ENCODE peak calls at places on chromosomes 6 and 20, in six cellular contexts. R is tibial artery, I is NCI-H1930, P is kidney epithelial cell, N is kidney glomerular epithelial cell, U is GM13977. L is an unnamed sample.

GRCh38 chr20:20497242-20497985 is 129.5 kb downstream of the INSM1 start:
- DNase-seq in P (no peak), I (no peak), N (no peak), R (no peak), U (no peak), L (no peak)

GRCh38 chr6:156977527-156978291 is 200.5 kb downstream of the ARID1B start:
- DNase-seq in P (no peak), I (no peak), R (no peak), N (no peak), U (no peak), L (no peak)

GRCh38 chr20:12289476-12289875 is 371.8 kb downstream of the BTBD3 start:
- DNase-seq in P (no peak), U (no peak), R (no peak), N (no peak), I (no peak), L (no peak)

GRCh38 chr6:99882151-99882702 is 111.8 kb downstream of the MCHR2 start:
- DNase-seq in I (no peak), U (no peak), P (no peak), N (no peak), R (no peak), L (no peak)

GRCh38 chr6:41469951-41470340 is 76.2 kb upstream of the FOXP4 start:
- DNase-seq in I (no peak), U (peak), R (no peak), P (no peak), N (no peak), L (no peak)

GRCh38 chr6:136927313-136927712 is 5.2 kb downstream of the SLC35D3 start:
- DNase-seq in R (no peak), U (peak), N (no peak), P (no peak), I (no peak), L (no peak)

GRCh38 chr20:22579119-22579427 is 5.3 kb downstream of the FOXA2 start:
- DNase-seq in P (no peak), N (no peak), R (no peak), U (no peak), I (no peak), L (no peak)

GRCh38 chr6:44056392-44057237 is 70.6 kb downstream of the MRPL14 start:
- DNase-seq in N (no peak), U (no peak), R (no peak), I (no peak), P (no peak), L (peak)

GRCh38 chr6:169326067-169326799 is 72.6 kb upstream of the THBS2 start:
- DNase-seq in N (no peak), R (no peak), U (no peak), P (no peak), I (peak), L (no peak)

GRCh38 chr6:104682722-104683643 is 176.7 kb downstream of the HACE1 start:
- DNase-seq in R (no peak), I (no peak), N (peak), P (no peak), U (peak), L (no peak)

GRCh38 chr20:19566226-19566960 is 191.7 kb upstream of the RIN2 start:
- DNase-seq in N (peak), U (no peak), P (peak), I (no peak), R (no peak), L (no peak)

L was measured in retinal pigment epithelial cell.